ENCODE peak calls at places on chromosomes 5 and 9, in eight cellular contexts. D is GM12865; N is BJ; M is left ventricle myocardium inferior; W is aorta; E is CD8-positive, alpha-beta T cell; S is HL-60; G is NB4. O is an unnamed sample.

GRCh38 chr9:131276107-131276888 is at the start of gene FAM78A:
- DNase-seq in D (peak; percentile 72), N (no peak), M (peak; percentile 72), W (peak; percentile 86), E (no peak), S (peak; percentile 51), G (peak; percentile 75), O (peak; percentile 85)

GRCh38 chr9:97500263-97500662 is 1.2 kb upstream of the TMOD1 start:
- DNase-seq in D (peak; percentile 27), N (no peak), M (no peak), W (no peak), E (no peak), S (no peak), G (no peak), O (no peak)

GRCh38 chr5:14451866-14452265 is 129.7 kb upstream of the OTULINL start:
- DNase-seq in D (no peak), N (no peak), M (no peak), W (no peak), E (no peak), S (no peak), G (no peak), O (no peak)

GRCh38 chr9:75912951-75913350 is 22.5 kb downstream of the PCSK5 start:
- DNase-seq in D (no peak), N (no peak), M (no peak), W (no peak), E (no peak), S (no peak), G (no peak), O (no peak)

GRCh38 chr5:5882706-5883105 is 460.2 kb downstream of the ICE1 start:
- DNase-seq in D (no peak), N (no peak), M (no peak), W (no peak), E (no peak), S (no peak), G (no peak), O (no peak)

GRCh38 chr5:133932441-133933168 is 35.8 kb downstream of the C5orf15 start:
- DNase-seq in D (peak; percentile 44), N (no peak), M (no peak), W (peak; percentile 65), E (no peak), S (peak; percentile 24), G (peak; percentile 67), O (no peak)

GRCh38 chr9:18909140-18910018 is 123.6 kb downstream of the SAXO1 start:
- DNase-seq in D (no peak), N (no peak), M (no peak), W (no peak), E (no peak), S (no peak), G (peak; percentile 42), O (no peak)

GRCh38 chr9:106772523-106773290 is 90.3 kb upstream of the ZNF462 start:
- DNase-seq in D (no peak), N (no peak), M (no peak), W (no peak), E (no peak), S (no peak), G (no peak), O (no peak)

GRCh38 chr9:93451762-93452709 is 551 bp downstream of the FAM120A start:
- DNase-seq in D (peak; percentile 67), N (no peak), M (peak; percentile 55), W (peak; percentile 86), E (no peak), S (peak; percentile 28), G (peak; percentile 65), O (peak; percentile 81)

GRCh38 chr5:44441460-44441859 is 52.2 kb upstream of the FGF10 start:
- DNase-seq in D (no peak), N (no peak), M (no peak), W (no peak), E (no peak), S (no peak), G (no peak), O (no peak)

GRCh38 chr5:160539431-160539830 is 117.8 kb downstream of the PTTG1 start:
- DNase-seq in D (no peak), N (no peak), M (no peak), W (no peak), E (no peak), S (no peak), G (no peak), O (no peak)

GRCh38 chr9:124479947-124480620 is 27.1 kb downstream of the NR5A1 start:
- DNase-seq in D (no peak), N (no peak), M (no peak), W (no peak), E (no peak), S (no peak), G (no peak), O (no peak)

GRCh38 chr9:129887210-129888084 is 52.2 kb downstream of the USP20 start:
- DNase-seq in D (peak; percentile 73), N (no peak), M (no peak), W (no peak), E (no peak), S (peak; percentile 60), G (peak; percentile 69), O (no peak)

GRCh38 chr9:129886226-129887174 is 51.2 kb downstream of the USP20 start:
- DNase-seq in D (peak; percentile 83), N (no peak), M (no peak), W (no peak), E (peak; percentile 57), S (peak; percentile 61), G (peak; percentile 83), O (peak; percentile 65)

GRCh38 chr9:129888809-129889460 is 53.7 kb downstream of the USP20 start:
- DNase-seq in D (no peak), N (no peak), M (no peak), W (no peak), E (no peak), S (no peak), G (no peak), O (no peak)

GRCh38 chr9:129889461-129889935 is 54.2 kb downstream of the USP20 start:
- DNase-seq in D (peak; percentile 58), N (no peak), M (no peak), W (no peak), E (no peak), S (peak; percentile 50), G (peak; percentile 63), O (peak; percentile 34)

GRCh38 chr9:129888085-129888808 is 53.0 kb downstream of the USP20 start:
- DNase-seq in D (peak; percentile 99), N (no peak), M (peak; percentile 53), W (no peak), E (peak; percentile 85), S (peak; percentile 97), G (peak; percentile 100), O (peak; percentile 79)
- H3K4me3 ChIP-seq in D (peak overlapping the region; percentile 75), N (no peak overlapping the region), M (peak overlapping the region; percentile 66), W (no peak overlapping the region), E (peak overlapping the region; percentile 62), S (peak overlapping the region; percentile 42), G (peak overlapping the region; percentile 81), O (peak overlapping the region; percentile 16)

GRCh38 chr9:81112638-81113037 is 576.7 kb downstream of the TLE1 start:
- DNase-seq in D (no peak), N (no peak), M (no peak), W (no peak), E (no peak), S (no peak), G (no peak), O (no peak)
- H3K4me3 ChIP-seq in D (no peak overlapping the region), N (no peak overlapping the region), M (no peak overlapping the region), W (no peak overlapping the region), E (no peak overlapping the region), S (no peak overlapping the region), G (peak overlapping the region; percentile 48), O (no peak overlapping the region)

GRCh38 chr9:127450170-127450830 is 906 bp downstream of the RPL12 start:
- DNase-seq in D (no peak), N (no peak), M (no peak), W (no peak), E (no peak), S (peak; percentile 57), G (peak; percentile 35), O (no peak)

GRCh38 chr9:127449332-127449966 is 1.8 kb downstream of the RPL12 start:
- DNase-seq in D (peak; percentile 45), N (no peak), M (no peak), W (no peak), E (no peak), S (peak; percentile 50), G (peak; percentile 16), O (no peak)

GRCh38 chr9:127446720-127447415 is 4.3 kb downstream of the RPL12 start:
- DNase-seq in D (no peak), N (no peak), M (no peak), W (no peak), E (no peak), S (no peak), G (peak; percentile 46), O (no peak)

GRCh38 chr9:127447416-127448111 is 3.6 kb downstream of the RPL12 start:
- DNase-seq in D (no peak), N (no peak), M (no peak), W (no peak), E (no peak), S (peak; percentile 50), G (peak; percentile 38), O (no peak)

DNA sequence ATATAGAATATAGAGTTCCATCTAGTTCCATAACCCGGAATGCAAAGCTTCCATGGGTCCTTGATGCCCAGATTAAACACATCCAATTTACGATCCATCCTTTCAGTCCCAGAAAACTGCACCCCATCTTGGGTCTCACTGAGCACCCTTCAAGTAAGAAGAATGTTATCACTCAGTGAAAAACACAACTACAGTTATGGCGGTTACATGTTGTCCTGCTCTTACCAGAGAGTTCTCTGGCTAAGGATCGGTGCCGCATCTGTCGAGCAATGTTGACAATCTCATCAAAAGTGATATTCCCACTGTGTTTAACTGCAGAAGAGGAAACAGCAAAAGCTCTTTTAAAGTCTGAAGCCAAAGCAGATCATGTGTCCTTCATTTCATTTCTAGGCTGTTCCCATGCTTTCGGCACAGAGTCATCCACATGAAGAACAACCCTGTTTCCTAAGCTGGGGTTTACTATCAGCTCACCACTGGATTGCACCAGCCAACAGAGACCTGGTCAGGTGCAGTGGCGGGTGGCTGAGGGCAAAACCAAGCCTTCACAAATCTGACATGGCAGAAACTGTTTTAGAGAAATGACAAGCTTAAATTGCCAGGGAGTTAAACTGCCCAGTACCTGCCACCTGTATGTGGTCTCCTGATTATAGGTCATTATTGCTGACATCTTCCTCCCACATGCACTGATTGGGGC is 2.9 kb downstream of the RPL12 start:
- DNase-seq in D (no peak), N (no peak), M (no peak), W (no peak), E (no peak), S (peak; percentile 41), G (peak; percentile 17), O (no peak)
- H3K4me3 ChIP-seq in D (no peak overlapping the region), N (no peak overlapping the region), M (no peak overlapping the region), W (no peak overlapping the region), E (no peak overlapping the region), S (peak overlapping the region; percentile 83), G (peak overlapping the region; percentile 100), O (no peak overlapping the region)

DNA sequence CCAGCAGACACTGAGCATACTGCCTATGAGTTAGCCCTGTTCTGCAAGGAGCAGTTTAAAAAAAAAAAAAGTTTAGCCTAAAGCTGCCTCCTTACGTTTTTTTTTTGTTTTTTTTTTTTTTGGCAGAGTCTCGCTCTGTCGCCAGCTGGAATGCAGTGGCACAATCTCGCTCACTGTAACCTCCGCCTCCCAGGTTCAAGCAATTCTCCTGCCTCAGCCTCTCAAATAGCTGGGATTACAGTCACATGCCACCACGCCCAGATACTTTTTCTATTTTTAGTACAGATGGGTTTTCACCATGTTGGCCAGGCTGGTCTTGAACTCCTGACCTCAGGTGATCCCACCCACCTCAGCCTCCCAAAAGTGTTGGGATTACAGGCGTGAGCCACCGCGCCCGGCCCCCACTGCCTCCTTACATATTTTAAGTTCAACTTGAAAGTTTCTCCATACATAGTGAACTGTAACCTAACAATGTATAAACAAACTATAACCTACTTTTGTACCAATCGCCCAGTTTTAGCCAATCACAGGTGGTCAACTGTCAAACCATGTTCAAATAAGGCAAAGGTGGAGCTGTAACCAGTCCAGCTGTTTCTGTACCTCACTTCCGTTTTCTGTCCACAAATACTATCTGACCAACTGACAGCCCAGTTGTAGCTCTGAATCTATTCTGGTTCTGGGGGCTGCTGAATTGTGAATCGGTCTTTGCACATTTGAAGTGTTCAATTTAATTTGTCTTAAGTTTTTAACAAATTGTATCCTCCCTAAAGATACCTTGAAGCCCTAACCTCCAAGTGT is 17.1 kb downstream of the GKAP1 start:
- DNase-seq in D (peak; percentile 4), N (no peak), M (no peak), W (no peak), E (no peak), S (no peak), G (no peak), O (no peak)
- H3K4me3 ChIP-seq in D (no peak overlapping the region), N (no peak overlapping the region), M (no peak overlapping the region), W (no peak overlapping the region), E (no peak overlapping the region), S (no peak overlapping the region), G (no peak overlapping the region), O (no peak overlapping the region)